ENCODE peak calls at places on chromosomes 16 and 17, in nine cellular contexts. O is heart left ventricle; M is upper lobe of left lung; S is tibial artery; C is CD8-positive, alpha-beta T cell; H is psoas muscle; N is gastrocnemius medialis; J is hepatocyte; V is IMR-90. K is an unnamed sample.

GRCh38 chr16:27444015-27444414 is 42.0 kb downstream of the IL21R start:
- DNase-seq in J (no peak), O (no peak), H (no peak), S (peak; percentile 13), N (no peak), C (no peak), M (no peak), V (peak; percentile 65), K (no peak)

GRCh38 chr17:63358111-63358839 is 87.8 kb downstream of the CYB561 start:
- DNase-seq in C (no peak), S (no peak), H (no peak), V (peak; percentile 94), M (no peak), O (no peak), J (no peak), N (no peak), K (no peak)

GRCh38 chr16:67661101-67661661 is 421 bp downstream of the PARD6A start:
- DNase-seq in M (no peak), S (no peak), J (peak; percentile 84), C (no peak), H (no peak), O (peak; percentile 34), N (no peak), V (peak; percentile 52), K (no peak)

GRCh38 chr17:2924211-2924610 is 128.0 kb downstream of the RAP1GAP2 start:
- DNase-seq in V (peak; percentile 65), N (no peak), S (no peak), J (peak; percentile 2), H (no peak), C (no peak), M (no peak), O (no peak), K (no peak)

GRCh38 chr17:64107517-64108235 is 22.3 kb downstream of the ERN1 start:
- DNase-seq in V (no peak), N (no peak), O (no peak), H (no peak), M (no peak), S (no peak), J (no peak), C (no peak), K (no peak)

GRCh38 chr17:21029032-21029431 is 13.8 kb downstream of the USP22 start:
- DNase-seq in S (peak; percentile 75), V (peak; percentile 84), J (peak; percentile 43), N (peak; percentile 69), M (peak; percentile 43), H (peak; percentile 81), O (no peak), C (no peak), K (no peak)

GRCh38 chr16:27795992-27796614 is 246.2 kb downstream of the KATNIP start:
- DNase-seq in J (peak; percentile 79), H (no peak), V (peak; percentile 31), O (peak; percentile 55), M (no peak), N (no peak), C (no peak), S (no peak), K (no peak)

GRCh38 chr16:55154261-55154660 is 169.7 kb upstream of the IRX6 start:
- DNase-seq in H (no peak), O (no peak), M (no peak), C (no peak), J (no peak), V (no peak), N (no peak), S (no peak), K (no peak)

GRCh38 chr16:16879567-16880251 is 500.8 kb downstream of the NPIPA7 start:
- DNase-seq in M (no peak), V (no peak), N (no peak), O (no peak), C (no peak), H (no peak), S (no peak), J (no peak), K (no peak)

GRCh38 chr17:7141824-7142223 is 27.2 kb upstream of the ASGR2 start:
- DNase-seq in S (no peak), J (peak; percentile 57), H (no peak), O (no peak), M (peak; percentile 70), C (no peak), V (no peak), N (no peak), K (no peak)

GRCh38 chr16:25626172-25626571 is 65.6 kb upstream of the HS3ST4 start:
- DNase-seq in O (no peak), S (no peak), N (no peak), J (no peak), C (no peak), M (no peak), H (no peak), V (no peak), K (no peak)

GRCh38 chr16:48622456-48623303 is 12.7 kb upstream of the N4BP1 start:
- DNase-seq in M (peak; percentile 20), J (no peak), S (no peak), V (no peak), O (no peak), C (no peak), H (no peak), N (no peak), K (no peak)

GRCh38 chr16:67641779-67642708 is 2.9 kb upstream of the CARMIL2 start:
- DNase-seq in H (peak; percentile 87), N (peak; percentile 86), M (peak; percentile 84), S (peak; percentile 92), V (peak; percentile 33), O (peak; percentile 90), J (no peak), C (no peak), K (peak; percentile 12)

GRCh38 chr17:9436629-9437028 is 139.0 kb downstream of the STX8 start:
- DNase-seq in C (no peak), O (no peak), S (no peak), N (no peak), H (no peak), M (no peak), V (no peak), J (no peak), K (no peak)

GRCh38 chr17:78785663-78786057 is 3.6 kb upstream of the CYTH1 start:
- DNase-seq in J (no peak), N (peak; percentile 55), M (no peak), S (peak; percentile 39), O (no peak), C (no peak), H (no peak), V (no peak), K (no peak)

GRCh38 chr16:57918444-57918843 is 52.5 kb downstream of the CNGB1 start:
- DNase-seq in O (no peak), H (no peak), V (no peak), N (no peak), J (no peak), C (no peak), M (no peak), S (no peak), K (no peak)

GRCh38 chr16:29988346-29989075 is 6.9 kb downstream of the HIRIP3 start:
- DNase-seq in J (no peak), C (no peak), N (no peak), O (peak; percentile 11), V (no peak), H (no peak), S (no peak), M (no peak), K (no peak)

GRCh38 chr17:29278692-29279091 is 15.3 kb downstream of the NUFIP2 start:
- DNase-seq in S (no peak), C (no peak), N (no peak), H (no peak), J (no peak), M (no peak), O (no peak), V (no peak), K (no peak)

GRCh38 chr17:29279397-29280070 is 14.4 kb downstream of the NUFIP2 start:
- DNase-seq in J (no peak), O (no peak), N (no peak), H (no peak), S (no peak), V (no peak), M (no peak), C (no peak), K (no peak)

DNA sequence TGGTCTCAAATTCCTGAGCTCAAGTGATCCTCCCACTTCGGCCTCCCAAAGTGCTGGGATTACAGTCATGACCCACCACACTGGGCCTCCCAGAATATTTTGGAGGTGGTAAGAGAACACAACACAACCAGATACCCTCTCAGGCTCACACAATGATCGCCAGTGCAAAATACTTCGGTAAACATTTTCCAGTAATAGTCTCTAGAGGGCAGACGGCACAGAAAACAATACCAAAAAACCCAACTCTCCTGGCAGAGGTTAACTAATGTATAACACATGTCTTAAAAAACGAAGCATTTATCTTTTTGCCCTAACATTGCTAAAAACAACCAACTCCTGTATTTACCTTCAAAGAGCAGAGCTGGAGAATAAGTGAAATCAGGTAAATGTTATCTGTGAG is 10.5 kb downstream of the NUFIP2 start:
- DNase-seq in J (no peak), V (no peak), O (no peak), M (no peak), C (no peak), H (no peak), N (no peak), S (no peak), K (no peak)
- H3K36me3 ChIP-seq in J (no peaks in the 10 kb centered on the region), V (peaks cover 56% of the 10 kb centered on the region), O (peaks cover 94% of the 10 kb centered on the region), M (peaks cover 47% of the 10 kb centered on the region), C (peaks cover 36% of the 10 kb centered on the region), H (peaks cover 88% of the 10 kb centered on the region), N (peaks cover 76% of the 10 kb centered on the region), S (peaks cover 46% of the 10 kb centered on the region), K (peaks cover 19% of the 10 kb centered on the region)

GRCh38 chr16:82229800-82230619 is 60.0 kb upstream of the MPHOSPH6 start:
- DNase-seq in N (peak; percentile 33), J (peak; percentile 88), C (peak; percentile 74), O (peak; percentile 66), V (peak; percentile 70), H (peak; percentile 72), S (peak; percentile 68), M (peak; percentile 71), K (no peak)
- TF ChIP-seq CTCF in N (peak; percentile 88), J (peak; percentile 81), C (peak; percentile 96), O (peak; percentile 86), V (peak; percentile 90), H (peak; percentile 91), S (peak; percentile 64), M (peak; percentile 83), K (peak; percentile 89)

DNA sequence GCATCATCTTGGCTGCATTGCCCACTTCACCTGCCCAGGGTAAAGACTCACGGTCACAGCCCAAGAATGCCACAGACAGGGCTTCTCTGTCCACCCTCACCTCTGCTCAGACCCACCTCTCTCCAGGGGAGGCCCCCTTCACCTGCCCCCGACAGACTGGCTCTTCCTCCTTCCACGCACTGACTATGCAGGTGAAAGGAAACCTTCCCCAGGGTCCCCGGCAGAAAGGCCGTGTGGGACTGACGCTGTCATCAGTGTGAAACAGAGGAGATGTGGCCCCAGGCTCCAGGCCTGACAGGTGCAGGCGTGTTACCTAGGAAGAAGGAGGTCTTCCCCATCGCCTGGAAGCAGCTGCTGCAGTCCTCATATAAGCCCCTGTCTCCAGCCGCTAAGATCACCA is 9.3 kb upstream of the ROGDI start:
- DNase-seq in J (no peak), C (no peak), V (no peak), N (no peak), M (no peak), S (no peak), O (no peak), H (no peak), K (no peak)
- H3K36me3 ChIP-seq in J (no peaks in the 10 kb centered on the region), C (peaks cover 21% of the 10 kb centered on the region), V (peaks cover 44% of the 10 kb centered on the region), N (peaks cover 76% of the 10 kb centered on the region), M (peaks cover 69% of the 10 kb centered on the region), S (peaks cover 65% of the 10 kb centered on the region), O (peaks cover 95% of the 10 kb centered on the region), H (peaks cover 99% of the 10 kb centered on the region), K (peaks cover 23% of the 10 kb centered on the region)

DNA sequence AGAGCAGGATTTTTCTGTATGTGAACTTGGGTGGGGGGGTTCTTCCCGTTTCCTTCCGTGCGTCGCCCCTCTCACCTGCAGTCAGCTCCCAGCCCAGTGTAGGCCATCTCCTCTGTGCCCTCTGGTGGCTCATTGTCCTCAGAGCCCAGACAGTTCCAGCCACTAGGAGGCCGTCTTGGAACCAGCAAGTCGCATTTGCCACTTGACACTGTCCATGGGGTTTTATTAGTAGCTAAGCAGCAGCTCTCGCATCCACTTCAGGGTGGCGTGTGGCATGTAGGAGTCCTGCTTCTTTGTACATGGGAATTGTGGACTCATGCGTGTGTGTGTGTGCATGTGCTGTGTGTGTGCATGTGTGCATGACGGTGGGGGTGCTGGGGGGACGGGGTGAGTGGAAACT is 74.0 kb downstream of the SEC14L1 start:
- DNase-seq in O (peak; percentile 69), H (peak; percentile 70), N (peak; percentile 68), S (no peak), C (no peak), V (peak; percentile 31), J (peak; percentile 49), M (peak; percentile 59), K (no peak)
- TF ChIP-seq CTCF in O (peak; percentile 57), H (peak; percentile 53), N (peak; percentile 67), S (peak; percentile 14), C (no peak), V (peak; percentile 58), J (peak; percentile 38), M (peak; percentile 70), K (peak; percentile 45)